ENCODE peak calls at places on chromosomes 4 and X, in ten cellular contexts. One of them, this sample, is unnamed.

GRCh38 chrX:154295664-154296310 is at the start of gene TKTL1:
- DNase-seq in HCT116: no peak
- DNase-seq in IMR-90: no peak
- DNase-seq in stomach: no peak
- DNase-seq in gastrocnemius medialis: no peak
- DNase-seq in endothelial cell of umbilical vein: no peak
- DNase-seq in heart left ventricle: no peak
- DNase-seq in body of pancreas: no peak
- DNase-seq in HepG2: no peak
- DNase-seq in transverse colon: no peak
- DNase-seq in this sample: no peak

GRCh38 chrX:68696267-68696666 is 48.8 kb downstream of the STARD8 start:
- DNase-seq in HCT116: no peak
- DNase-seq in IMR-90: no peak
- DNase-seq in stomach: no peak
- DNase-seq in gastrocnemius medialis: no peak
- DNase-seq in endothelial cell of umbilical vein: no peak
- DNase-seq in heart left ventricle: no peak
- DNase-seq in body of pancreas: no peak
- DNase-seq in HepG2: no peak
- DNase-seq in transverse colon: no peak
- DNase-seq in this sample: no peak

GRCh38 chr4:40576651-40577480 is 52.8 kb downstream of the RBM47 start:
- DNase-seq in HCT116: peak
- DNase-seq in IMR-90: peak
- DNase-seq in stomach: peak
- DNase-seq in gastrocnemius medialis: peak
- DNase-seq in endothelial cell of umbilical vein: peak
- DNase-seq in heart left ventricle: peak
- DNase-seq in body of pancreas: peak
- DNase-seq in HepG2: peak
- DNase-seq in transverse colon: peak
- DNase-seq in this sample: peak

GRCh38 chr4:164819366-164819765 is 57.6 kb upstream of the APELA start:
- DNase-seq in HCT116: no peak
- DNase-seq in IMR-90: no peak
- DNase-seq in stomach: no peak
- DNase-seq in gastrocnemius medialis: no peak
- DNase-seq in endothelial cell of umbilical vein: no peak
- DNase-seq in heart left ventricle: no peak
- DNase-seq in body of pancreas: no peak
- DNase-seq in HepG2: no peak
- DNase-seq in transverse colon: no peak
- DNase-seq in this sample: no peak

GRCh38 chrX:10603612-10604011 is 16.8 kb downstream of the MID1 start:
- DNase-seq in HCT116: no peak
- DNase-seq in IMR-90: no peak
- DNase-seq in stomach: no peak
- DNase-seq in gastrocnemius medialis: no peak
- DNase-seq in endothelial cell of umbilical vein: no peak
- DNase-seq in heart left ventricle: no peak
- DNase-seq in body of pancreas: no peak
- DNase-seq in HepG2: no peak
- DNase-seq in transverse colon: no peak
- DNase-seq in this sample: no peak

GRCh38 chrX:72392816-72393800 is 87.4 kb upstream of the CITED1 start:
- DNase-seq in HCT116: no peak
- DNase-seq in IMR-90: no peak
- DNase-seq in stomach: no peak
- DNase-seq in gastrocnemius medialis: no peak
- DNase-seq in endothelial cell of umbilical vein: no peak
- DNase-seq in heart left ventricle: no peak
- DNase-seq in body of pancreas: no peak
- DNase-seq in HepG2: no peak
- DNase-seq in transverse colon: no peak
- DNase-seq in this sample: no peak

GRCh38 chr4:88623097-88623496 is 30.8 kb downstream of the HERC3 start:
- DNase-seq in HCT116: no peak
- DNase-seq in IMR-90: peak
- DNase-seq in stomach: no peak
- DNase-seq in gastrocnemius medialis: no peak
- DNase-seq in endothelial cell of umbilical vein: no peak
- DNase-seq in heart left ventricle: no peak
- DNase-seq in body of pancreas: no peak
- DNase-seq in HepG2: peak
- DNase-seq in transverse colon: no peak
- DNase-seq in this sample: no peak

GRCh38 chr4:188864741-188865140 is 725.5 kb downstream of the TRIML1 start:
- DNase-seq in HCT116: no peak
- DNase-seq in IMR-90: no peak
- DNase-seq in stomach: no peak
- DNase-seq in gastrocnemius medialis: no peak
- DNase-seq in endothelial cell of umbilical vein: no peak
- DNase-seq in heart left ventricle: no peak
- DNase-seq in body of pancreas: no peak
- DNase-seq in HepG2: no peak
- DNase-seq in transverse colon: no peak
- DNase-seq in this sample: no peak

GRCh38 chr4:119300388-119301131 is 21.4 kb downstream of the FABP2 start:
- DNase-seq in HCT116: peak
- DNase-seq in IMR-90: peak
- DNase-seq in stomach: peak
- DNase-seq in gastrocnemius medialis: peak
- DNase-seq in endothelial cell of umbilical vein: peak
- DNase-seq in heart left ventricle: peak
- DNase-seq in body of pancreas: peak
- DNase-seq in HepG2: peak
- DNase-seq in transverse colon: peak
- DNase-seq in this sample: peak

GRCh38 chr4:183503497-183504063 is 1.3 kb upstream of the ING2 start:
- DNase-seq in HCT116: no peak
- DNase-seq in IMR-90: no peak
- DNase-seq in stomach: no peak
- DNase-seq in gastrocnemius medialis: no peak
- DNase-seq in endothelial cell of umbilical vein: no peak
- DNase-seq in heart left ventricle: no peak
- DNase-seq in body of pancreas: no peak
- DNase-seq in HepG2: no peak
- DNase-seq in transverse colon: no peak
- DNase-seq in this sample: no peak

GRCh38 chr4:41443340-41444079 is 94.4 kb upstream of the LIMCH1 start:
- DNase-seq in HCT116: no peak
- DNase-seq in IMR-90: no peak
- DNase-seq in stomach: no peak
- DNase-seq in gastrocnemius medialis: no peak
- DNase-seq in endothelial cell of umbilical vein: peak
- DNase-seq in heart left ventricle: no peak
- DNase-seq in body of pancreas: no peak
- DNase-seq in HepG2: no peak
- DNase-seq in transverse colon: no peak
- DNase-seq in this sample: no peak

GRCh38 chr4:142416711-142417275 is 429.3 kb downstream of the INPP4B start:
- DNase-seq in HCT116: no peak
- DNase-seq in IMR-90: peak
- DNase-seq in stomach: no peak
- DNase-seq in gastrocnemius medialis: no peak
- DNase-seq in endothelial cell of umbilical vein: peak
- DNase-seq in heart left ventricle: no peak
- DNase-seq in body of pancreas: no peak
- DNase-seq in HepG2: no peak
- DNase-seq in transverse colon: no peak
- DNase-seq in this sample: no peak

GRCh38 chr4:142420461-142421095 is 425.5 kb downstream of the INPP4B start:
- DNase-seq in HCT116: no peak
- DNase-seq in IMR-90: no peak
- DNase-seq in stomach: no peak
- DNase-seq in gastrocnemius medialis: no peak
- DNase-seq in endothelial cell of umbilical vein: peak
- DNase-seq in heart left ventricle: no peak
- DNase-seq in body of pancreas: no peak
- DNase-seq in HepG2: no peak
- DNase-seq in transverse colon: no peak
- DNase-seq in this sample: no peak

GRCh38 chr4:142419712-142420111 is 426.4 kb downstream of the INPP4B start:
- DNase-seq in HCT116: no peak
- DNase-seq in IMR-90: no peak
- DNase-seq in stomach: no peak
- DNase-seq in gastrocnemius medialis: no peak
- DNase-seq in endothelial cell of umbilical vein: no peak
- DNase-seq in heart left ventricle: no peak
- DNase-seq in body of pancreas: no peak
- DNase-seq in HepG2: no peak
- DNase-seq in transverse colon: no peak
- DNase-seq in this sample: no peak

GRCh38 chr4:142416121-142416520 is 430.0 kb downstream of the INPP4B start:
- DNase-seq in HCT116: no peak
- DNase-seq in IMR-90: peak
- DNase-seq in stomach: no peak
- DNase-seq in gastrocnemius medialis: no peak
- DNase-seq in endothelial cell of umbilical vein: peak
- DNase-seq in heart left ventricle: no peak
- DNase-seq in body of pancreas: no peak
- DNase-seq in HepG2: no peak
- DNase-seq in transverse colon: no peak
- DNase-seq in this sample: no peak

DNA sequence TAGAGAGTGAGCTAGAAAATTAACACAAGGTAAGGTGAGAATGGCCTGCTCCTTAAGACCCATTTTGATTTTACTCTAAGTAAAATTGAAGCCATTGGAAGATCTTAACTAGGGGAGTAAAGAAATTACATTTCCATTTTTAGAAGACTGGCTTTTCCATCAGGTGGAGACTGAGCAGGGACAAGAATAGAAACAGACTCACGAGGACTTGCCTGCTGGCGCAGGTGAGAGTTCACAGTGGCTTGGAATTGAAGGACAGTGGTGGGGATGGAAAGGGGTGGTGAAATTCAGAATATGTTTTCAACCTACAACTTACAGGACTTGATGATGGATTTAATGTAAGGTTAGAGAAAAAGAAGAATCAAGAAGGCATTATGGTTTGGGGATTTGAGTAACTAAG is 427.4 kb downstream of the INPP4B start:
- DNase-seq in HCT116: no peak
- DNase-seq in IMR-90: no peak
- DNase-seq in stomach: no peak
- DNase-seq in gastrocnemius medialis: no peak
- DNase-seq in endothelial cell of umbilical vein: no peak
- DNase-seq in heart left ventricle: no peak
- DNase-seq in body of pancreas: no peak
- DNase-seq in HepG2: no peak
- DNase-seq in transverse colon: no peak
- DNase-seq in this sample: no peak
- TF ChIP-seq POLR2A in HCT116: no peak
- TF ChIP-seq POLR2A in IMR-90: no peak
- TF ChIP-seq POLR2A in stomach: no peak
- TF ChIP-seq POLR2A in gastrocnemius medialis: no peak
- TF ChIP-seq POLR2A in endothelial cell of umbilical vein: no peak
- TF ChIP-seq POLR2A in heart left ventricle: no peak
- TF ChIP-seq POLR2A in body of pancreas: no peak
- TF ChIP-seq POLR2A in HepG2: no peak
- TF ChIP-seq POLR2A in transverse colon: no peak
- TF ChIP-seq POLR2A in this sample: no peak

DNA sequence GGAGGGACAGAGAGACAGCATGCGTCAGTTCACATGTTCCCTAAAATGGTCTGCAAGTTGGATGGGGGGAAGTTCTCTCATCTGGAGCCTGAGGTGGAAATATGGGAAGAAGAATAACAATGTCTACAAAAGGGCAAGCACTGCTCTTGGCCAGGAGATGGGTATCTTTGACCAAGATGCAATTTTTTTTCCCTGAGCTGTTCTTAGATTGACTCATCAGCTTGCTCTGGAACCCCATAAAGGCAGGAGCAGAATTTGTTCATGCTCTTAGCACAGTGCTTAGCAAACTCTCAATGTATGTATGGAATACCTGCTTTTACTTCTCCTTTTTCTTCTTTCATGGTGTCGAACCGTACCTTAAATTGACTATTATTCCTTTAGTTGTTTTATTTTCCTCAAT is 90.5 kb upstream of the ZNF827 start:
- DNase-seq in HCT116: no peak
- DNase-seq in IMR-90: no peak
- DNase-seq in stomach: no peak
- DNase-seq in gastrocnemius medialis: no peak
- DNase-seq in endothelial cell of umbilical vein: no peak
- DNase-seq in heart left ventricle: no peak
- DNase-seq in body of pancreas: no peak
- DNase-seq in HepG2: no peak
- DNase-seq in transverse colon: no peak
- DNase-seq in this sample: no peak
- TF ChIP-seq CTCF in HCT116: no peak
- TF ChIP-seq CTCF in IMR-90: no peak
- TF ChIP-seq CTCF in stomach: no peak
- TF ChIP-seq CTCF in gastrocnemius medialis: no peak
- TF ChIP-seq CTCF in endothelial cell of umbilical vein: no peak
- TF ChIP-seq CTCF in heart left ventricle: no peak
- TF ChIP-seq CTCF in body of pancreas: no peak
- TF ChIP-seq CTCF in HepG2: no peak
- TF ChIP-seq CTCF in transverse colon: no peak
- TF ChIP-seq CTCF in this sample: no peak

GRCh38 chr4:57110635-57111546 is 706 bp upstream of the IGFBP7 start:
- DNase-seq in HCT116: no peak
- DNase-seq in IMR-90: peak
- DNase-seq in stomach: peak
- DNase-seq in gastrocnemius medialis: no peak
- DNase-seq in endothelial cell of umbilical vein: peak
- DNase-seq in heart left ventricle: peak
- DNase-seq in body of pancreas: peak
- DNase-seq in HepG2: no peak
- DNase-seq in transverse colon: peak
- DNase-seq in this sample: peak
- TF ChIP-seq POLR2A in HCT116: no peak
- TF ChIP-seq POLR2A in IMR-90: no peak
- TF ChIP-seq POLR2A in stomach: no peak
- TF ChIP-seq POLR2A in gastrocnemius medialis: no peak
- TF ChIP-seq POLR2A in endothelial cell of umbilical vein: no peak
- TF ChIP-seq POLR2A in heart left ventricle: no peak
- TF ChIP-seq POLR2A in body of pancreas: no peak
- TF ChIP-seq POLR2A in HepG2: no peak
- TF ChIP-seq POLR2A in transverse colon: no peak
- TF ChIP-seq POLR2A in this sample: no peak

GRCh38 chr4:177547985-177548384 is 105.7 kb upstream of the AGA start:
- DNase-seq in HCT116: no peak
- DNase-seq in IMR-90: no peak
- DNase-seq in stomach: no peak
- DNase-seq in gastrocnemius medialis: no peak
- DNase-seq in endothelial cell of umbilical vein: no peak
- DNase-seq in heart left ventricle: no peak
- DNase-seq in body of pancreas: no peak
- DNase-seq in HepG2: no peak
- DNase-seq in transverse colon: no peak
- DNase-seq in this sample: no peak

DNA sequence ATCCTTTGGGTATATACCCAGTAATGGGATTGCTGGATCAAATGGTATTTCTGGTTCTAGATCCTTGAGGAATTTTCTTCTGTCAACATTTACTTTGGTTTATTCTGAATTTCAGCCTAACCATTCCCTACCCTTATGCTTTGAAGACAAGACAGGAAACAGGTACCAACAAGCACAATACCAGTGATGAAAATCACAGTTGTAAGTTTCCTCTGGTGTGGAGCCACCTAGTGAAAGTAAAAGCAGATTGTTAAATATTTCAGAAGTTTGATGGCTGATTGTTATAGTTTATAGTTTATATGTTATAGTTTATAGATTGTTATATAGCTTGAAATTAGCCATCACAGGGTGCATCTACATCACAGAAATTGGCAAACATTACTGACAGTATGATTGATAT is 104.5 kb upstream of the AGA start:
- DNase-seq in HCT116: no peak
- DNase-seq in IMR-90: peak
- DNase-seq in stomach: no peak
- DNase-seq in gastrocnemius medialis: no peak
- DNase-seq in endothelial cell of umbilical vein: no peak
- DNase-seq in heart left ventricle: no peak
- DNase-seq in body of pancreas: no peak
- DNase-seq in HepG2: no peak
- DNase-seq in transverse colon: no peak
- DNase-seq in this sample: no peak
- TF ChIP-seq CTCF in HCT116: no peak
- TF ChIP-seq CTCF in IMR-90: peak
- TF ChIP-seq CTCF in stomach: no peak
- TF ChIP-seq CTCF in gastrocnemius medialis: no peak
- TF ChIP-seq CTCF in endothelial cell of umbilical vein: no peak
- TF ChIP-seq CTCF in heart left ventricle: no peak
- TF ChIP-seq CTCF in body of pancreas: no peak
- TF ChIP-seq CTCF in HepG2: no peak
- TF ChIP-seq CTCF in transverse colon: no peak
- TF ChIP-seq CTCF in this sample: no peak